ENCODE peak calls at places on chromosomes 13 and 19, in ten cellular contexts. V is effector memory CD8-positive, alpha-beta T cell; W is AG04450; F is NCI-H2171 treated with DMSO at 0.1 percent for 48 hours; R is cardiac fibroblast; J is stimulated activated CD8-positive, alpha-beta memory T cell treated with anti-CD3 and anti-CD28 coated beads, Interleukin-7, amount 100 ng/mL, for 48 hours; X is mammary epithelial cell; U is choroid plexus epithelial cell; M is activated T-cell treated with anti-CD3 and anti-CD28 coated beads, Interleukin-2, amount 50 U/mL, for 72 hours; Z is stimulated activated CD4-positive, alpha-beta T cell treated with anti-CD3 and anti-CD28 coated beads, Interleukin-12 subunit alpha, Interleukin-12 subunit beta, amount 100 ng/mL, for 48 hours. D is an unnamed sample.

GRCh38 chr13:67062160-67062559 is 168.0 kb downstream of the PCDH9 start:
- DNase-seq in V (no peak), W (no peak), F (no peak), R (peak; percentile 49), J (no peak), X (no peak), U (no peak), M (no peak), Z (no peak), D (no peak)

GRCh38 chr13:112888238-112889111 is 80.5 kb upstream of the MCF2L start:
- DNase-seq in V (no peak), W (no peak), F (no peak), R (no peak), J (no peak), X (no peak), U (no peak), M (no peak), Z (no peak), D (no peak)

GRCh38 chr19:45959517-45960025 is 14.1 kb downstream of the NOVA2 start:
- DNase-seq in V (no peak), W (no peak), F (no peak), R (no peak), J (no peak), X (no peak), U (no peak), M (no peak), Z (no peak), D (no peak)

GRCh38 chr13:32187651-32188050 is 127.5 kb downstream of the ZAR1L start:
- DNase-seq in V (no peak), W (no peak), F (no peak), R (no peak), J (no peak), X (no peak), U (no peak), M (no peak), Z (no peak), D (no peak)

GRCh38 chr19:34733266-34733825 is 697 bp upstream of the ZNF181 start:
- DNase-seq in V (no peak), W (no peak), F (peak; percentile 81), R (no peak), J (no peak), X (no peak), U (no peak), M (no peak), Z (peak; percentile 7), D (no peak)

GRCh38 chr13:31896427-31896826 is 135.1 kb upstream of the FRY start:
- DNase-seq in V (no peak), W (no peak), F (peak; percentile 17), R (peak; percentile 76), J (no peak), X (peak; percentile 19), U (peak; percentile 91), M (no peak), Z (no peak), D (peak; percentile 94)

GRCh38 chr19:43555185-43555770 is 20.0 kb downstream of the XRCC1 start:
- DNase-seq in V (peak; percentile 90), W (no peak), F (peak; percentile 41), R (peak; percentile 83), J (peak; percentile 68), X (peak; percentile 53), U (peak; percentile 87), M (peak; percentile 84), Z (peak; percentile 70), D (no peak)

GRCh38 chr13:100234006-100234405 is 145.1 kb downstream of the PCCA start:
- DNase-seq in V (no peak), W (no peak), F (no peak), R (no peak), J (no peak), X (no peak), U (no peak), M (no peak), Z (no peak), D (no peak)

GRCh38 chr13:66506979-66507378 is 723.2 kb downstream of the PCDH9 start:
- DNase-seq in V (no peak), W (no peak), F (peak; percentile 32), R (peak; percentile 4), J (no peak), X (no peak), U (peak; percentile 44), M (no peak), Z (no peak), D (no peak)

GRCh38 chr13:113367020-113367560 is 3.2 kb upstream of the GRTP1 start:
- DNase-seq in V (no peak), W (no peak), F (no peak), R (no peak), J (no peak), X (no peak), U (no peak), M (no peak), Z (no peak), D (no peak)

GRCh38 chr13:28498481-28499115 is 3.7 kb upstream of the FLT1 start:
- DNase-seq in V (no peak), W (no peak), F (no peak), R (no peak), J (no peak), X (no peak), U (no peak), M (no peak), Z (no peak), D (no peak)

GRCh38 chr19:55305491-55305890 is 19.6 kb downstream of the TMEM150B start:
- DNase-seq in V (peak; percentile 48), W (no peak), F (peak; percentile 34), R (peak; percentile 27), J (peak; percentile 28), X (peak; percentile 18), U (peak; percentile 45), M (peak; percentile 47), Z (no peak), D (no peak)

GRCh38 chr13:74036373-74036772 is 97.8 kb downstream of the KLF12 start:
- DNase-seq in V (no peak), W (no peak), F (no peak), R (no peak), J (no peak), X (peak; percentile 87), U (no peak), M (no peak), Z (no peak), D (no peak)

GRCh38 chr13:111468037-111468959 is 147.9 kb downstream of the TEX29 start:
- DNase-seq in V (no peak), W (no peak), F (no peak), R (no peak), J (no peak), X (no peak), U (no peak), M (no peak), Z (no peak), D (no peak)

GRCh38 chr13:80572308-80572676 is 231.4 kb upstream of the SPRY2 start:
- DNase-seq in V (no peak), W (no peak), F (no peak), R (no peak), J (no peak), X (no peak), U (no peak), M (no peak), Z (no peak), D (no peak)

GRCh38 chr13:40665754-40666057 is 735 bp downstream of the FOXO1 start:
- DNase-seq in V (peak; percentile 38), W (no peak), F (no peak), R (no peak), J (no peak), X (no peak), U (peak; percentile 39), M (no peak), Z (no peak), D (no peak)

GRCh38 chr13:80132741-80133601 is 208.0 kb downstream of the SPRY2 start:
- DNase-seq in V (no peak), W (no peak), F (no peak), R (peak; percentile 84), J (no peak), X (peak; percentile 15), U (peak; percentile 78), M (no peak), Z (no peak), D (peak; percentile 45)

GRCh38 chr13:43232866-43233265 is 209.5 kb downstream of the DNAJC15 start:
- DNase-seq in V (no peak), W (no peak), F (no peak), R (peak; percentile 88), J (no peak), X (peak; percentile 39), U (peak; percentile 79), M (no peak), Z (no peak), D (peak; percentile 87)

GRCh38 chr19:10655457-10656312 is 1.5 kb downstream of the ILF3 start:
- DNase-seq in V (no peak), W (no peak), F (peak; percentile 55), R (peak; percentile 20), J (no peak), X (peak; percentile 40), U (peak; percentile 50), M (no peak), Z (no peak), D (no peak)

GRCh38 chr13:39448831-39449230 is 154.2 kb downstream of the LHFPL6 start:
- DNase-seq in V (no peak), W (no peak), F (no peak), R (no peak), J (no peak), X (no peak), U (peak; percentile 10), M (no peak), Z (no peak), D (no peak)

GRCh38 chr19:6271721-6272410 is 7.9 kb downstream of the MLLT1 start:
- DNase-seq in V (no peak), W (no peak), F (no peak), R (peak; percentile 92), J (no peak), X (no peak), U (peak; percentile 56), M (no peak), Z (no peak), D (no peak)